ENCODE peak calls at places on chromosome 3, in six cellular contexts. C is effector memory CD4-positive, alpha-beta T cell; S is AG04449; W is fibroblast of lung; I is mesendoderm; Y is fibroblast of pulmonary artery. A is an unnamed sample.

GRCh38 chr3:31567036-31567435 is 34.3 kb downstream of the STT3B start:
- DNase-seq in C (no peak), S (no peak), W (no peak), I (peak), Y (no peak), A (no peak)

GRCh38 chr3:66428733-66429132 is 72.1 kb downstream of the LRIG1 start:
- DNase-seq in C (no peak), S (peak), W (peak), I (peak), Y (peak), A (peak)

GRCh38 chr3:55285156-55285555 is 201.9 kb downstream of the WNT5A start:
- DNase-seq in C (no peak), S (no peak), W (no peak), I (no peak), Y (no peak), A (peak)

GRCh38 chr3:195549931-195550519 is 6.9 kb upstream of the PPP1R2 start:
- DNase-seq in C (peak), S (no peak), W (no peak), I (no peak), Y (no peak), A (peak)

GRCh38 chr3:155352900-155353490 is 59.5 kb upstream of the STRIT1 start:
- DNase-seq in C (no peak), S (no peak), W (peak), I (peak), Y (peak), A (peak)

GRCh38 chr3:8658326-8659212 is 14.0 kb upstream of the SSUH2 start:
- DNase-seq in C (no peak), S (no peak), W (peak), I (no peak), Y (peak), A (no peak)

GRCh38 chr3:128382221-128382807 is 84.4 kb downstream of the DNAJB8 start:
- DNase-seq in C (no peak), S (no peak), W (no peak), I (no peak), Y (no peak), A (peak)

GRCh38 chr3:5153074-5153473 is 31.0 kb downstream of the ARL8B start:
- DNase-seq in C (no peak), S (no peak), W (no peak), I (no peak), Y (no peak), A (no peak)

GRCh38 chr3:169661567-169662214 is 1.8 kb downstream of the MECOM start:
- DNase-seq in C (no peak), S (no peak), W (peak), I (peak), Y (peak), A (no peak)

GRCh38 chr3:140408252-140408651 is 269.6 kb upstream of the TRIM42 start:
- DNase-seq in C (no peak), S (no peak), W (no peak), I (no peak), Y (no peak), A (no peak)

GRCh38 chr3:115363071-115363470 is 216.0 kb upstream of the ZBTB20 start:
- DNase-seq in C (no peak), S (no peak), W (peak), I (no peak), Y (no peak), A (peak)

GRCh38 chr3:32198714-32199113 is 39.8 kb upstream of the CMTM8 start:
- DNase-seq in C (no peak), S (no peak), W (no peak), I (no peak), Y (no peak), A (no peak)

GRCh38 chr3:191065183-191065805 is 133.7 kb upstream of the OSTN start:
- DNase-seq in C (no peak), S (no peak), W (peak), I (peak), Y (peak), A (peak)

GRCh38 chr3:13890377-13891016 is 10.6 kb upstream of the WNT7A start:
- DNase-seq in C (no peak), S (no peak), W (no peak), I (no peak), Y (no peak), A (no peak)

GRCh38 chr3:29427266-29428103 is 146.6 kb downstream of the RBMS3 start:
- DNase-seq in C (no peak), S (peak), W (peak), I (no peak), Y (no peak), A (peak)

GRCh38 chr3:68135145-68135544 is 480.7 kb upstream of the SUCLG2 start:
- DNase-seq in C (no peak), S (no peak), W (no peak), I (no peak), Y (no peak), A (no peak)

GRCh38 chr3:146384786-146385185 is 84.6 kb downstream of the PLSCR2 start:
- DNase-seq in C (no peak), S (no peak), W (no peak), I (no peak), Y (peak), A (no peak)

GRCh38 chr3:23035927-23036640 is 167.0 kb upstream of the UBE2E2 start:
- DNase-seq in C (no peak), S (no peak), W (no peak), I (peak), Y (no peak), A (no peak)

GRCh38 chr3:62032738-62033137 is 340.6 kb downstream of the FEZF2 start:
- DNase-seq in C (no peak), S (no peak), W (no peak), I (no peak), Y (no peak), A (no peak)

GRCh38 chr3:154389861-154390260 is 40.1 kb downstream of the GPR149 start:
- DNase-seq in C (no peak), S (no peak), W (no peak), I (peak), Y (no peak), A (no peak)

DNA sequence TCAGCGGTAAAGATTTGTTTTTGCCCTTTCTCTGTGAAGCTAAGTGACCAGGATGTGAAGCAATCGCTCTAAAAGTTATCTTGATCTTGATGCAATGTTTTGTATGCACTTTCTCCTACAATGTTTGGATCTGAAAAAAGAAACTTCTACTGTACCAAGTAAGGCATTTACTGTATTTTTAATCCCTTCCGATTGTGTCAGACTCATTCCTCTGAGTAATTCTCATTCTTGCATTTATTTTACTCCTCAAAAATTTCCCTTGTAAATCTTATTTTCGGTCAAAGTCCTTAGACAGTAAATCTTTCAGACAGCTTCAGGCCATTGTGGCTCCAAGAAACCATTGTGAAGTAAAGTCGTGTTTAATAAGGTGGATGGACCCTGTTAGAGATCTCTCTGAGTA is 141.9 kb downstream of the TP63 start:
- DNase-seq in C (no peak), S (peak), W (peak), I (no peak), Y (peak), A (peak)
- H3K4me3 ChIP-seq in C (no peak), S (peak), W (no peak), I (no peak), Y (no peak), A (no peak)

DNA sequence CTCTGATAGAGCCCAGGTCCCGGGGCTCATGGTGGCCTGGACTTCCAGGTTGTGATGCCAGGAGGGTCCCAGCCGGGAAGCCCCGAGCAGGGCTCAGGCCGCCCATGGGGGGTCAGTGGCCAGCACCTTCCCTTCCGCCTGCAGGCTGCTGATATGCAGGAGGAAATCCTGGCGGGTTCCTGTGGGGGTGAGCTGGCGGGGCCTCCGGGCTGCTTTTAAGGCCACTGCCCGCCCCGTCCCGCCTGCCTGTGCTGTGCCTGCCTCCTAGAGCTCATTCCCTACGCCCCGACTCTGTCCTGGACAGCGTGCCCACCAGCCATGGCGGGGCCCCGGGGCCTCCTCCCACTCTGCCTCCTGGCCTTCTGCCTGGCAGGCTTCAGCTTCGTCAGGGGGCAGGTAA is at the start of gene STAB1:
- DNase-seq in C (no peak), S (no peak), W (no peak), I (no peak), Y (no peak), A (no peak)
- H3K4me3 ChIP-seq in C (no peak), S (no peak), W (no peak), I (no peak), Y (no peak), A (no peak)

DNA sequence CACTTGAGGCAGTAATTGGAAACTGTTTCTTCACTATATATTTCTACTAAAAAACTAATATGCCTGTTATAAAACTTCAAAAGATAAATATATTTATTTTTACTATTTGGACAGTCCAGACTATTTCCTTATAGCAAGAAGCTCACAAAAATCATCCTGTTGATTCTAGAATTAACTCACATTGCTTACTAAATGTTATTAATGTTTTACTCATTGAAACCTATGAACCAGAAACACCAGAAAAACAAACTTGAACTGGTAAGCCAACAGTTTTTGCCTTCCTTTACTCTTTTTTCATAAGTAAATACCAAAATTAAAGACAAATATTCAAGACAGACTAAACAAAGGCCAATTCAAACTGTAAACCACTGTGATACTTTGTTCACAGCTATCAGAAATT is 26.4 kb downstream of the TOMM70 start:
- DNase-seq in C (no peak), S (no peak), W (no peak), I (no peak), Y (no peak), A (no peak)
- H3K4me3 ChIP-seq in C (no peak), S (no peak), W (no peak), I (no peak), Y (no peak), A (no peak)

GRCh38 chr3:150640256-150640655 is 37.1 kb downstream of the SELENOT start:
- DNase-seq in C (no peak), S (no peak), W (no peak), I (no peak), Y (no peak), A (no peak)

GRCh38 chr3:150639262-150639661 is 36.1 kb downstream of the SELENOT start:
- DNase-seq in C (no peak), S (no peak), W (no peak), I (no peak), Y (peak), A (no peak)

GRCh38 chr3:150635526-150635925 is 32.4 kb downstream of the SELENOT start:
- DNase-seq in C (no peak), S (no peak), W (peak), I (peak), Y (no peak), A (no peak)

GRCh38 chr3:150635076-150635475 is 32.0 kb downstream of the SELENOT start:
- DNase-seq in C (no peak), S (no peak), W (no peak), I (peak), Y (no peak), A (no peak)

DNA sequence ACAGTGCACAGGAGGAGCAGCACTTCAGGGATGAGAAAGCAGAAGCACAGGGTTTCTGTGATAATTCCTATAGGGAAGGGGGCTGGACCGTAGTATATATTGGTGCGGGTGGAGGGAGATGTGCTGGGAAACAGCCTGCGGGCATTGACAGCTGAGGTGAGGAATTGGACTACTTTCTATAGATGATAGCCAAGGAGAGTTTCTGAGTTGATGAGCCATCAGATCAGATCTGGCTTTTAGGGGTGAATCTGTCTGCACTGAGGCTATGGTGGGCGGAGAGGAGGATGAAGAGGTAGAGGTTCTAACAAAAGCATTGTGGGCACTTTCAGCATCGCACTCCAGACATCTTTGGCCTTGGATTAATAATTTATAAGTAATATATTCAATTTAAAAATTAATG is 33.1 kb downstream of the SELENOT start:
- DNase-seq in C (no peak), S (no peak), W (no peak), I (no peak), Y (no peak), A (no peak)
- H3K4me3 ChIP-seq in C (no peak), S (no peak), W (no peak), I (no peak), Y (no peak), A (no peak)

GRCh38 chr3:186502138-186502941 is 41.8 kb downstream of the CRYGS start:
- DNase-seq in C (no peak), S (no peak), W (no peak), I (no peak), Y (peak), A (no peak)
- H3K4me3 ChIP-seq in C (no peak), S (no peak), W (no peak), I (no peak), Y (peak), A (peak)

GRCh38 chr3:24496529-24497482 is 2.2 kb upstream of the THRB start:
- DNase-seq in C (no peak), S (no peak), W (peak), I (peak), Y (peak), A (peak)

GRCh38 chr3:24498391-24498790 is 3.7 kb upstream of the THRB start:
- DNase-seq in C (no peak), S (no peak), W (no peak), I (peak), Y (no peak), A (no peak)

GRCh38 chr3:24499991-24500390 is 5.3 kb upstream of the THRB start:
- DNase-seq in C (no peak), S (no peak), W (no peak), I (no peak), Y (no peak), A (no peak)

GRCh38 chr3:24497942-24498341 is 3.3 kb upstream of the THRB start:
- DNase-seq in C (no peak), S (no peak), W (no peak), I (no peak), Y (no peak), A (no peak)

DNA sequence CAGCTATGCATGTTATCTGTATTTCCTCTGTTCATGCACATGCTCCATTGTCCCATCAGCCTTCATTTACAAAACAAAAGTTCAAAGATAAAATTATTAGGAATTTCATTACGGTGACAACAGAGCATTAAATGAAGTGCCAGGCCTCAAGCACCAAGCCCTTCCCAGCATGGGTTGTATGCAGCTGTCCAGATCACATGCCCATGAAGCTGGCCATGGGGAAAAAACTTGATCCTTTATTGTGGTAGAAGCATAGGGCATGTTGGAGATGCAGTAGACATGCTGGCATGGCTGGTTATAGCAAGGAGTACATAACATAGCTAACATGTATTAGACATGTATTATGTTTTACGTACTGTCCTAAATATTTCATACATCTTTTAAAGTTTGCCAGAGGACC is 4.1 kb upstream of the THRB start:
- DNase-seq in C (no peak), S (no peak), W (no peak), I (no peak), Y (no peak), A (no peak)
- H3K4me3 ChIP-seq in C (no peak), S (no peak), W (no peak), I (no peak), Y (no peak), A (no peak)